ENCODE peak calls at places on chromosomes 13 and 19, in five cellular contexts. H, D, A, S and L are unnamed samples.

GRCh38 chr19:12202250-12202649 is 39.4 kb downstream of the ZNF136 start:
- DNase-seq in H (no peak), D (no peak), A (peak; percentile 3), S (no peak), L (peak; percentile 64)

GRCh38 chr13:51645154-51645650 is 60.9 kb downstream of the WDFY2 start:
- DNase-seq in H (no peak), D (no peak), A (peak; percentile 78), S (no peak), L (no peak)

GRCh38 chr19:8352134-8352827 is 9.2 kb upstream of the KANK3 start:
- DNase-seq in H (no peak), D (no peak), A (no peak), S (no peak), L (no peak)

GRCh38 chr13:77026255-77026782 is 640 bp downstream of the FBXL3 start:
- DNase-seq in H (peak; percentile 38), D (peak; percentile 57), A (peak; percentile 21), S (peak; percentile 80), L (peak; percentile 87)

GRCh38 chr13:29105779-29106178 is 285.6 kb downstream of the MTUS2 start:
- DNase-seq in H (no peak), D (no peak), A (no peak), S (no peak), L (peak; percentile 30)

GRCh38 chr19:1066748-1067340 is at the start of gene ARHGAP45:
- DNase-seq in H (no peak), D (no peak), A (no peak), S (no peak), L (peak; percentile 64)

GRCh38 chr19:49596954-49597702 is 6.1 kb downstream of the PRR12 start:
- DNase-seq in H (no peak), D (no peak), A (no peak), S (no peak), L (no peak)

GRCh38 chr19:19381007-19381926 is 24.2 kb upstream of the GATAD2A start:
- DNase-seq in H (no peak), D (no peak), A (no peak), S (no peak), L (no peak)

GRCh38 chr19:15251749-15252397 is 19.6 kb upstream of the EPHX3 start:
- DNase-seq in H (peak; percentile 53), D (peak; percentile 23), A (peak; percentile 96), S (no peak), L (peak; percentile 69)

GRCh38 chr19:46461537-46461936 is 9.8 kb downstream of the PNMA8A start:
- DNase-seq in H (no peak), D (no peak), A (no peak), S (no peak), L (no peak)

GRCh38 chr19:32404939-32405430 is 585 bp upstream of the DPY19L3 start:
- DNase-seq in H (peak; percentile 22), D (no peak), A (no peak), S (no peak), L (no peak)

GRCh38 chr19:51034704-51035103 is at the start of gene KLK12:
- DNase-seq in H (no peak), D (no peak), A (no peak), S (no peak), L (no peak)

GRCh38 chr13:33249894-33250293 is 35.7 kb downstream of the STARD13 start:
- DNase-seq in H (no peak), D (no peak), A (no peak), S (no peak), L (no peak)

GRCh38 chr19:39915848-39916215 is 18.6 kb downstream of the FCGBP start:
- DNase-seq in H (no peak), D (no peak), A (peak; percentile 28), S (no peak), L (no peak)

GRCh38 chr13:71860547-71861131 is 6.4 kb downstream of the DACH1 start:
- DNase-seq in H (no peak), D (no peak), A (no peak), S (no peak), L (no peak)

GRCh38 chr13:35857769-35858168 is 273.4 kb downstream of the DCLK1 start:
- DNase-seq in H (no peak), D (no peak), A (no peak), S (no peak), L (no peak)

GRCh38 chr19:53945441-53945840 is 17.3 kb upstream of the CACNG8 start:
- DNase-seq in H (no peak), D (no peak), A (no peak), S (no peak), L (no peak)

GRCh38 chr19:41427647-41428480 is 690 bp upstream of the B3GNT8 start:
- DNase-seq in H (no peak), D (no peak), A (no peak), S (no peak), L (no peak)

GRCh38 chr13:109998808-109999528 is 212.6 kb upstream of the IRS2 start:
- DNase-seq in H (no peak), D (no peak), A (no peak), S (no peak), L (no peak)

GRCh38 chr19:11574689-11575088 is 2.8 kb downstream of the ACP5 start:
- DNase-seq in H (no peak), D (no peak), A (no peak), S (no peak), L (no peak)

GRCh38 chr19:54189020-54189667 is at the start of gene MBOAT7:
- DNase-seq in H (no peak), D (peak; percentile 88), A (no peak), S (no peak), L (peak; percentile 87)